ENCODE peak calls at places on chromosomes 3 and 15, in five cellular contexts. I is NCI-H1105, Y is AG04450, R is HFF-Myc, S is GM19239. Q is an unnamed sample.

GRCh38 chr3:69848113-69848512 is 108.8 kb downstream of the MITF start:
- DNase-seq in I (no peak), Y (no peak), R (no peak), S (no peak), Q (no peak)

GRCh38 chr3:31958721-31959152 is 22.3 kb downstream of the OSBPL10 start:
- DNase-seq in I (peak), Y (no peak), R (no peak), S (no peak), Q (no peak)

GRCh38 chr3:173463250-173463649 is 65.7 kb downstream of the NLGN1 start:
- DNase-seq in I (no peak), Y (no peak), R (no peak), S (no peak), Q (no peak)

GRCh38 chr3:25165306-25165705 is 262.8 kb upstream of the RARB start:
- DNase-seq in I (no peak), Y (no peak), R (no peak), S (no peak), Q (no peak)

GRCh38 chr15:85785887-85786777 is 8.6 kb downstream of the KLHL25 start:
- DNase-seq in I (peak), Y (no peak), R (no peak), S (no peak), Q (peak)

GRCh38 chr3:148309390-148310035 is 388.2 kb upstream of the AGTR1 start:
- DNase-seq in I (peak), Y (no peak), R (no peak), S (no peak), Q (no peak)

GRCh38 chr15:52789601-52790165 is 453 bp downstream of the ONECUT1 start:
- DNase-seq in I (no peak), Y (no peak), R (no peak), S (no peak), Q (peak)

GRCh38 chr3:154904328-154904727 is 175.8 kb upstream of the MME start:
- DNase-seq in I (no peak), Y (no peak), R (no peak), S (no peak), Q (peak)

GRCh38 chr15:22903961-22904534 is 65.6 kb downstream of the NIPA2 start:
- DNase-seq in I (peak), Y (no peak), R (no peak), S (no peak), Q (no peak)

GRCh38 chr3:14534379-14535191 is 5.6 kb downstream of the GRIP2 start:
- DNase-seq in I (peak), Y (no peak), R (no peak), S (no peak), Q (no peak)